ENCODE peak calls at places on chromosomes 16 and 17, in seven cellular contexts. B, E, N, X, H, I and P are unnamed samples.

GRCh38 chr17:42266918-42267766 is 9.0 kb downstream of the STAT5B start:
- DNase-seq in B (no peak), E (peak), N (peak), X (no peak), H (peak), I (no peak), P (no peak)

GRCh38 chr16:67535201-67535600 is 6.6 kb downstream of the RIPOR1 start:
- DNase-seq in B (no peak), E (no peak), N (no peak), X (no peak), H (no peak), I (no peak), P (no peak)

GRCh38 chr16:71537643-71538042 is 11.4 kb downstream of the CHST4 start:
- DNase-seq in B (no peak), E (no peak), N (peak), X (no peak), H (peak), I (peak), P (peak)

GRCh38 chr17:350706-351435 is 1.7 kb downstream of the RPH3AL start:
- DNase-seq in B (no peak), E (no peak), N (no peak), X (no peak), H (no peak), I (peak), P (peak)

GRCh38 chr17:72514888-72515287 is 394.1 kb downstream of the SOX9 start:
- DNase-seq in B (no peak), E (no peak), N (no peak), X (no peak), H (no peak), I (peak), P (no peak)

GRCh38 chr17:27494192-27495091 is 38.2 kb downstream of the KSR1 start:
- DNase-seq in B (no peak), E (no peak), N (peak), X (no peak), H (no peak), I (peak), P (peak)

GRCh38 chr17:38538906-38539305 is 66.8 kb downstream of the SRCIN1 start:
- DNase-seq in B (no peak), E (no peak), N (no peak), X (peak), H (no peak), I (no peak), P (no peak)

GRCh38 chr16:84266451-84266850 is 26.6 kb upstream of the KCNG4 start:
- DNase-seq in B (peak), E (no peak), N (peak), X (no peak), H (peak), I (peak), P (peak)

GRCh38 chr16:71499775-71500364 is 10.7 kb upstream of the ZNF19 start:
- DNase-seq in B (no peak), E (no peak), N (peak), X (peak), H (peak), I (peak), P (peak)